ENCODE peak calls at places on chromosomes 11 and 22, in four cellular contexts. C, K, F and R are unnamed samples.

GRCh38 chr11:74710291-74710938 is 20.8 kb downstream of the CHRDL2 start:
- DNase-seq in C (peak), F (no peak), K (no peak), R (no peak)

GRCh38 chr22:40070701-40071100 is 75.9 kb downstream of the FAM83F start:
- DNase-seq in K (no peak), F (no peak), C (no peak), R (no peak)

GRCh38 chr22:43537019-43537585 is 125.3 kb downstream of the MPPED1 start:
- DNase-seq in F (no peak), C (no peak), K (no peak), R (peak)

GRCh38 chr11:70656293-70656692 is 258.0 kb downstream of the CTTN start:
- DNase-seq in C (no peak), K (no peak), F (no peak), R (no peak)

GRCh38 chr22:35437038-35437437 is 37.1 kb downstream of the MCM5 start:
- DNase-seq in C (no peak), K (no peak), F (no peak), R (peak)

GRCh38 chr11:65366340-65366773 is 11.8 kb downstream of the TIGD3 start:
- DNase-seq in C (peak), K (peak), F (no peak), R (peak)

GRCh38 chr11:100235085-100235484 is 452.0 kb upstream of the ARHGAP42 start:
- DNase-seq in C (no peak), F (no peak), K (no peak), R (no peak)

GRCh38 chr11:107549253-107549953 is 16.1 kb downstream of the ALKBH8 start:
- DNase-seq in C (peak), K (no peak), F (no peak), R (peak)

GRCh38 chr22:49705216-49705600 is 122.5 kb downstream of the BRD1 start:
- DNase-seq in C (no peak), F (no peak), K (no peak), R (no peak)

GRCh38 chr22:17775781-17776470 is 1.7 kb upstream of the BID start:
- DNase-seq in C (no peak), F (no peak), K (no peak), R (no peak)